ENCODE peak calls at places on chromosomes 13 and 19, in five cellular contexts. M, Y, I, X and Z are unnamed samples.

GRCh38 chr19:53432088-53432661 is 391 bp downstream of the ZNF761 start:
- DNase-seq in M (no peak), Y (peak), I (peak), X (peak), Z (peak)

GRCh38 chr13:94020833-94021232 is 458.6 kb downstream of the DCT start:
- DNase-seq in M (peak), Y (no peak), I (no peak), X (peak), Z (no peak)

GRCh38 chr13:20193142-20193923 is 595 bp upstream of the GJB2 start:
- DNase-seq in M (no peak), Y (no peak), I (no peak), X (no peak), Z (no peak)

GRCh38 chr19:12782424-12783225 is 7.3 kb upstream of the HOOK2 start:
- DNase-seq in M (peak), Y (peak), I (peak), X (peak), Z (peak)

GRCh38 chr13:80574113-80574512 is 233.2 kb upstream of the SPRY2 start:
- DNase-seq in M (no peak), Y (no peak), I (no peak), X (no peak), Z (no peak)

GRCh38 chr13:22837980-22838615 is 342.7 kb upstream of the SGCG start:
- DNase-seq in M (no peak), Y (no peak), I (no peak), X (no peak), Z (no peak)

GRCh38 chr19:46241676-46242075 is 12.1 kb downstream of the IGFL1 start:
- DNase-seq in M (no peak), Y (no peak), I (no peak), X (no peak), Z (no peak)

GRCh38 chr19:5154129-5154798 is 185.4 kb downstream of the KDM4B start:
- DNase-seq in M (no peak), Y (peak), I (peak), X (no peak), Z (no peak)

GRCh38 chr13:106617561-106617960 is 49.6 kb upstream of the ARGLU1 start:
- DNase-seq in M (peak), Y (no peak), I (no peak), X (peak), Z (peak)

GRCh38 chr13:22926176-22927007 is 254.4 kb upstream of the SGCG start:
- DNase-seq in M (peak), Y (peak), I (peak), X (no peak), Z (no peak)

GRCh38 chr19:38315657-38316476 is at the start of gene YIF1B:
- DNase-seq in M (peak), Y (peak), I (peak), X (peak), Z (peak)

GRCh38 chr19:8446055-8446709 is 1.4 kb downstream of the HNRNPM start:
- DNase-seq in M (no peak), Y (no peak), I (no peak), X (no peak), Z (no peak)

GRCh38 chr19:1648926-1649541 is 3.4 kb downstream of the TCF3 start:
- DNase-seq in M (no peak), Y (no peak), I (no peak), X (no peak), Z (no peak)

GRCh38 chr13:95212962-95213850 is 88.0 kb downstream of the ABCC4 start:
- DNase-seq in M (no peak), Y (no peak), I (no peak), X (no peak), Z (no peak)

GRCh38 chr13:109162248-109163051 is 533.0 kb downstream of the MYO16 start:
- DNase-seq in M (no peak), Y (no peak), I (no peak), X (no peak), Z (peak)

GRCh38 chr13:98664047-98664446 is 87.1 kb upstream of the STK24 start:
- DNase-seq in M (peak), Y (no peak), I (no peak), X (peak), Z (peak)

GRCh38 chr19:41691268-41691970 is 3.3 kb upstream of the CEACAM7 start:
- DNase-seq in M (no peak), Y (no peak), I (no peak), X (peak), Z (no peak)

GRCh38 chr13:78787189-78787588 is 128.2 kb upstream of the OBI1 start:
- DNase-seq in M (no peak), Y (no peak), I (no peak), X (no peak), Z (no peak)

GRCh38 chr19:38635483-38636399 is 11.7 kb upstream of the ACTN4 start:
- DNase-seq in M (no peak), Y (no peak), I (no peak), X (no peak), Z (no peak)

GRCh38 chr13:85659493-85659892 is 139.7 kb downstream of the SLITRK6 start:
- DNase-seq in M (no peak), Y (no peak), I (no peak), X (peak), Z (no peak)

GRCh38 chr19:55157064-55157908 is at the start of gene TNNI3:
- DNase-seq in M (no peak), Y (no peak), I (no peak), X (no peak), Z (no peak)

GRCh38 chr19:48934837-48935236 is 1.3 kb downstream of the DHDH start:
- DNase-seq in M (no peak), Y (no peak), I (no peak), X (no peak), Z (no peak)

GRCh38 chr13:27636624-27637288 is 15.1 kb downstream of the POLR1D start:
- DNase-seq in M (peak), Y (no peak), I (no peak), X (no peak), Z (no peak)

GRCh38 chr13:113763254-113763653 is 4.2 kb downstream of the TMEM255B start:
- DNase-seq in M (no peak), Y (no peak), I (no peak), X (no peak), Z (peak)

GRCh38 chr19:6246174-6247006 is 33.4 kb downstream of the MLLT1 start:
- DNase-seq in M (no peak), Y (no peak), I (no peak), X (no peak), Z (no peak)

GRCh38 chr13:80001510-80001842 is 339.4 kb downstream of the SPRY2 start:
- DNase-seq in M (no peak), Y (no peak), I (no peak), X (no peak), Z (no peak)

GRCh38 chr19:38727868-38728660 is 16.2 kb downstream of the CAPN12 start:
- DNase-seq in M (no peak), Y (no peak), I (peak), X (no peak), Z (no peak)

GRCh38 chr19:44745386-44745831 is 3.1 kb upstream of the BCL3 start:
- DNase-seq in M (peak), Y (no peak), I (peak), X (no peak), Z (peak)

GRCh38 chr13:61138857-61139256 is 276.8 kb downstream of the PCDH20 start:
- DNase-seq in M (no peak), Y (no peak), I (no peak), X (no peak), Z (no peak)

GRCh38 chr13:51371768-51372399 is 32.4 kb downstream of the SERPINE3 start:
- DNase-seq in M (no peak), Y (no peak), I (no peak), X (no peak), Z (no peak)
- H3K27ac ChIP-seq in M (no peak), Y (no peak), I (no peak), X (no peak), Z (no peak)

GRCh38 chr19:18665771-18666202 is 17.7 kb upstream of the CRTC1 start:
- DNase-seq in M (no peak), Y (no peak), I (no peak), X (no peak), Z (no peak)
- H3K27ac ChIP-seq in M (no peak), Y (no peak), I (no peak), X (no peak), Z (no peak)

DNA sequence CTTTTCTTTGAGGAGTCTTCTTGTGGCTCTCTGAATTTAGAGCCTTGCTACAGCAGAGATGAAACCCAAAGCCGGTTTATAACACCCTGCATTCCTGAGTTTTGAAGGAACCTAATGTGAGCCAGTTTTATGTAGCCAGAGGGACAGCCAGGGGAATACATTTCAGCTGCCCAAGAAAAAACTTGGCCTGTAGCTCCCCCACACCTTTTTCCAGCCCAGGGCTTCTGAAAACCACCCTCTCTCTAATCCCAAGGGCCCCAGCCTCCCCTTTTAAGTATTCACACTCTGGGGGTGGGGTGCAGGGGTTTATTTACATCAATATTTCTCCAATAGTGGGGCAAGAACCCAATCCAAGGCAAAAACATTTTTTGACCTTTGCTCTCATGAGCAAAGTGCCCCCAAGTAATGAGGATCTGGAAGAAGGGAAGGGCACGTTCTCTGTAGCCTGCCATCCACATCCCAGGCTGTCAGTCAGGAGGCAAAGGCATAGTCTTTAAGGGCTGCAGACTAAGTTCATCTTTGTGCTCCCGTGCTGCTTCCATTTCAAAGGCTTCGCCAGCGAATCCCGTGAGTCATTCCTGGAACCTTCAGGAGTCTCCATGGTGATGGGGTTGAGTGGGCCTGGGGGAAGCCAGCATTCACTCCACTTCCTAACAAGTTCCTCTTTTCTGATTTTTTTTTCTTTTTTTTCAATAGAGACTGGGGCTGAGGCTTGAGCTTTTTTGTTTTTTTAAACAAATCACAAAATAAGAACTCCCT is 33.2 kb upstream of the MEDAG start:
- DNase-seq in M (peak), Y (no peak), I (peak), X (no peak), Z (peak)
- H3K27ac ChIP-seq in M (peak), Y (no peak), I (peak), X (no peak), Z (peak)

GRCh38 chr13:30398601-30399072 is 23.7 kb upstream of the UBE2L5 start:
- DNase-seq in M (peak), Y (no peak), I (no peak), X (no peak), Z (no peak)

GRCh38 chr13:30394798-30395191 is 27.5 kb upstream of the UBE2L5 start:
- DNase-seq in M (no peak), Y (no peak), I (no peak), X (no peak), Z (no peak)

GRCh38 chr13:30400376-30400775 is 21.9 kb upstream of the UBE2L5 start:
- DNase-seq in M (no peak), Y (no peak), I (no peak), X (no peak), Z (no peak)

GRCh38 chr13:30396434-30397075 is 25.7 kb upstream of the UBE2L5 start:
- DNase-seq in M (peak), Y (no peak), I (no peak), X (no peak), Z (peak)

GRCh38 chr13:30395192-30396158 is 26.8 kb upstream of the UBE2L5 start:
- DNase-seq in M (peak), Y (peak), I (peak), X (peak), Z (peak)
- H3K27ac ChIP-seq in M (peak), Y (no peak), I (peak), X (peak), Z (peak)